ENCODE peak calls at places on chromosomes 12 and 14, in nine cellular contexts. Q, N, M, R, E, Z, W, K and A are unnamed samples. For H3K4me1 and H3K27me3, the result is how much of the 10 kb centered on the place peaks cover.

GRCh38 chr12:57552306-57552651 is 2.4 kb downstream of the KIF5A start:
- DNase-seq in Q (no peak), W (no peak), N (no peak), R (no peak), E (no peak), Z (no peak), K (no peak), M (no peak), A (no peak)

GRCh38 chr14:34718750-34719304 is 4.4 kb upstream of the CFL2 start:
- DNase-seq in E (no peak), R (no peak), N (no peak), Q (no peak), Z (no peak), W (no peak), K (no peak), M (no peak), A (no peak)

GRCh38 chr14:75459099-75459741 is 31.4 kb downstream of the JDP2 start:
- DNase-seq in Z (peak), E (no peak), M (no peak), W (no peak), N (no peak), R (no peak), K (peak), Q (no peak), A (no peak)

GRCh38 chr12:22535478-22535877 is 8.9 kb downstream of the C2CD5 start:
- DNase-seq in K (no peak), E (no peak), Q (no peak), Z (no peak), W (no peak), R (no peak), N (peak), M (no peak), A (no peak)

GRCh38 chr12:13126494-13126893 is 23.0 kb upstream of the GSG1 start:
- DNase-seq in Q (no peak), Z (no peak), N (no peak), K (no peak), M (no peak), R (no peak), E (no peak), W (no peak), A (no peak)

GRCh38 chr14:92004062-92004461 is 35.8 kb downstream of the TRIP11 start:
- DNase-seq in K (no peak), Z (no peak), W (no peak), M (no peak), N (no peak), Q (no peak), E (no peak), R (no peak), A (no peak)

GRCh38 chr12:120468846-120469449 is 600 bp downstream of the SRSF9 start:
- DNase-seq in E (no peak), K (peak), Z (peak), R (peak), M (peak), Q (peak), N (no peak), W (peak), A (peak)

GRCh38 chr14:36420288-36420687 is 99.7 kb downstream of the NKX2-1 start:
- DNase-seq in R (no peak), N (no peak), Z (no peak), Q (no peak), M (no peak), W (no peak), E (no peak), K (no peak), A (no peak)

GRCh38 chr12:112919131-112919530 is 12.4 kb downstream of the OAS1 start:
- DNase-seq in K (no peak), N (no peak), M (no peak), W (no peak), R (no peak), Q (no peak), E (no peak), Z (no peak), A (no peak)

GRCh38 chr14:65318636-65319506 is 93.7 kb upstream of the FUT8 start:
- DNase-seq in N (no peak), E (no peak), W (no peak), K (no peak), R (peak), Q (no peak), Z (no peak), M (no peak), A (no peak)

GRCh38 chr14:45212231-45212630 is 40.8 kb downstream of the MIS18BP1 start:
- DNase-seq in N (no peak), Q (no peak), M (no peak), Z (no peak), K (no peak), R (no peak), W (no peak), E (peak), A (no peak)

GRCh38 chr14:28746247-28746646 is 20.3 kb upstream of the FOXG1 start:
- DNase-seq in Z (no peak), Q (no peak), W (no peak), N (no peak), E (no peak), K (no peak), M (no peak), R (no peak), A (no peak)

GRCh38 chr12:51218607-51219161 is 822 bp upstream of the POU6F1 start:
- DNase-seq in M (no peak), R (no peak), Q (no peak), E (peak), Z (peak), K (peak), N (no peak), W (no peak), A (peak)

GRCh38 chr12:123058980-123059379 is 78.5 kb downstream of the ARL6IP4 start:
- DNase-seq in Z (no peak), M (no peak), N (no peak), Q (peak), K (peak), W (no peak), E (no peak), R (peak), A (no peak)

GRCh38 chr14:60250318-60251035 is 1.5 kb downstream of the PPM1A start:
- DNase-seq in K (no peak), Q (no peak), E (no peak), W (no peak), Z (no peak), M (no peak), N (no peak), R (peak), A (no peak)

GRCh38 chr12:124630791-124631313 is 63.4 kb upstream of the NCOR2 start:
- DNase-seq in K (no peak), Q (no peak), R (no peak), Z (no peak), N (no peak), W (no peak), E (no peak), M (no peak), A (no peak)

GRCh38 chr14:104291123-104292000 is 153.0 kb downstream of the KIF26A start:
- DNase-seq in K (peak), Q (peak), M (peak), Z (peak), W (no peak), R (no peak), N (no peak), E (peak), A (no peak)

GRCh38 chr14:67619446-67620216 is at the start of gene ARG2:
- DNase-seq in Q (peak), E (peak), W (peak), K (peak), M (peak), Z (peak), N (peak), R (peak), A (peak)

GRCh38 chr12:92992041-92992440 is 62.9 kb upstream of the EEA1 start:
- DNase-seq in Q (no peak), K (no peak), E (no peak), Z (no peak), N (no peak), R (peak), M (no peak), W (no peak), A (no peak)

GRCh38 chr14:28651148-28651547 is 115.4 kb upstream of the FOXG1 start:
- DNase-seq in K (no peak), R (peak), Z (no peak), M (no peak), Q (no peak), W (no peak), N (no peak), E (no peak), A (no peak)

GRCh38 chr14:91911474-91912032 is 35.9 kb downstream of the FBLN5 start:
- DNase-seq in Q (no peak), R (peak), N (peak), E (peak), Z (no peak), M (no peak), W (no peak), K (no peak), A (peak)

GRCh38 chr12:88111074-88111652 is 30.7 kb downstream of the CEP290 start:
- DNase-seq in E (no peak), Z (no peak), W (no peak), M (no peak), R (peak), N (peak), K (no peak), Q (no peak), A (no peak)

GRCh38 chr12:14621821-14622220 is 54.1 kb upstream of the PLBD1 start:
- DNase-seq in Q (no peak), N (no peak), Z (no peak), M (no peak), E (no peak), R (no peak), W (no peak), K (no peak), A (no peak)

GRCh38 chr12:11067514-11067913 is 5.4 kb upstream of the TAS2R46 start:
- DNase-seq in Q (no peak), N (no peak), M (no peak), K (peak), R (peak), Z (no peak), W (peak), E (no peak), A (no peak)

GRCh38 chr14:86673523-86673969 is 1143.6 kb downstream of the FLRT2 start:
- DNase-seq in E (no peak), Q (no peak), M (no peak), K (no peak), Z (no peak), W (no peak), N (no peak), R (no peak), A (peak)

GRCh38 chr12:100716658-100716948 is 78.0 kb upstream of the ANO4 start:
- DNase-seq in K (peak), N (no peak), Z (no peak), Q (no peak), M (no peak), R (no peak), E (no peak), W (no peak), A (no peak)
- H3K4me3 ChIP-seq in K (no peak), N (no peak), Z (no peak), Q (no peak), M (peak), R (peak), E (no peak), W (no peak), A (no peak)

GRCh38 chr12:6736754-6737153 is 12.9 kb downstream of the COPS7A start:
- DNase-seq in N (no peak), W (no peak), E (no peak), R (no peak), K (no peak), Q (no peak), M (no peak), Z (no peak), A (no peak)
- H3K4me1 ChIP-seq in N (under half), W (under half), E (under half), R (under half), K (under half), Q (under half), M (under half), Z (under half), A (under half)

GRCh38 chr12:48002179-48002601 is 2.1 kb downstream of the COL2A1 start:
- DNase-seq in K (no peak), N (no peak), M (no peak), Q (no peak), E (peak), W (no peak), Z (no peak), R (peak), A (no peak)
- H3K27me3 ChIP-seq in K (under half), N (half or more), M (under half), Q (half or more), E (under half), W (under half), Z (half or more), R (half or more), A (under half)

DNA sequence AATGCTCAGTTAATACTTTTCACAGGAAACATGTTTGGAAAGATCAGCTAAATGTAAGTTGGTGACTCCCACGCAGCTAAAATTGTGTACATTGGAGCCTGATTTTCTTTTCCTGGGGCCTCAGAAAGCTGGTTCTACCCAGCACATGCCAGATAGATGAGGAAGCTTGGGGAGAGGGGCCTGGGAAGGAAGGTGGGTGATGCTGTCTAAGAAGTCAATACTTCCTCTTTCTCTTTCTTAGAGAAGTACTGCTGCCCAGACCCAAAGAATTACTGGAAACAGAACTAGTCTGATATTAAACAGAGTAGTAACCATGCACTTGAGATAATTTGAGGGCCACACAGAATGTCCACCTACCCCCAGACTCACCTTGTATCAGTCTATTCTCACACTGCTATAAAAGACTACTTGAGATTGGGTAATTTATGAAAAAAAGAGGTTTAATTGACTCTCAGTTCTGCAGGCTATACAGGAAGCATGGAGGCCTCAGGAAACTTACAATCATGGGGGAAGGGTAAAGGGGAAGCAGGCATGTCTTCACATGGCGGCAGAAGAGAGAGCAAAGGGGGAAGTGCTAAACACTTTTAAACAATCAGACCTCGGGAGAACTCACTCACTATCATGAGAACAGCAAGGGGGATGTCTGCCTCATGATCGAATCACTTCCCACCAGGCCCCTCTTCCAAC is 123.3 kb upstream of the MED13L start:
- DNase-seq in K (no peak), Z (no peak), N (no peak), Q (no peak), W (no peak), M (no peak), R (no peak), E (no peak), A (no peak)
- H3K4me3 ChIP-seq in K (no peak), Z (no peak), N (no peak), Q (no peak), W (no peak), M (no peak), R (no peak), E (no peak), A (no peak)

GRCh38 chr12:132320767-132321211 is 8.6 kb downstream of the GALNT9 start:
- DNase-seq in W (no peak), Q (no peak), M (no peak), R (no peak), Z (peak), K (peak), E (no peak), N (no peak), A (no peak)

GRCh38 chr12:132318618-132319033 is 10.8 kb downstream of the GALNT9 start:
- DNase-seq in R (no peak), K (no peak), Q (no peak), N (no peak), E (no peak), W (no peak), Z (peak), M (no peak), A (no peak)

GRCh38 chr12:132318135-132318534 is 11.3 kb downstream of the GALNT9 start:
- DNase-seq in E (no peak), M (no peak), W (no peak), Q (no peak), Z (peak), R (no peak), K (no peak), N (no peak), A (no peak)

GRCh38 chr12:132319991-132320570 is 9.3 kb downstream of the GALNT9 start:
- DNase-seq in M (no peak), R (no peak), W (no peak), E (no peak), K (peak), Q (no peak), N (no peak), Z (peak), A (no peak)

GRCh38 chr12:132319359-132319950 is 9.9 kb downstream of the GALNT9 start:
- DNase-seq in W (no peak), N (no peak), K (peak), M (no peak), R (no peak), Q (no peak), E (no peak), Z (peak), A (no peak)
- H3K4me1 ChIP-seq in W (under half), N (under half), K (under half), M (under half), R (under half), Q (under half), E (under half), Z (under half), A (under half)

GRCh38 chr12:114434341-114434740 is 28.4 kb upstream of the TBX5 start:
- DNase-seq in E (no peak), R (no peak), Z (no peak), N (no peak), Q (no peak), K (no peak), W (no peak), M (no peak), A (no peak)

GRCh38 chr12:114425031-114425626 is 19.2 kb upstream of the TBX5 start:
- DNase-seq in R (no peak), N (no peak), E (no peak), W (no peak), Z (no peak), K (no peak), M (no peak), Q (no peak), A (no peak)

GRCh38 chr12:114430306-114430705 is 24.4 kb upstream of the TBX5 start:
- DNase-seq in W (no peak), K (no peak), Z (no peak), E (no peak), Q (no peak), M (no peak), R (peak), N (no peak), A (no peak)
- H3K27me3 ChIP-seq in W (under half), K (under half), Z (under half), E (under half), Q (under half), M (under half), R (under half), N (under half), A (under half)

GRCh38 chr14:103125098-103126070 is 2.1 kb downstream of the TNFAIP2 start:
- DNase-seq in R (no peak), M (no peak), Q (no peak), E (no peak), N (no peak), K (peak), W (peak), Z (no peak), A (no peak)
- H3K4me3 ChIP-seq in R (peak), M (no peak), Q (no peak), E (no peak), N (no peak), K (no peak), W (no peak), Z (peak), A (no peak)

DNA sequence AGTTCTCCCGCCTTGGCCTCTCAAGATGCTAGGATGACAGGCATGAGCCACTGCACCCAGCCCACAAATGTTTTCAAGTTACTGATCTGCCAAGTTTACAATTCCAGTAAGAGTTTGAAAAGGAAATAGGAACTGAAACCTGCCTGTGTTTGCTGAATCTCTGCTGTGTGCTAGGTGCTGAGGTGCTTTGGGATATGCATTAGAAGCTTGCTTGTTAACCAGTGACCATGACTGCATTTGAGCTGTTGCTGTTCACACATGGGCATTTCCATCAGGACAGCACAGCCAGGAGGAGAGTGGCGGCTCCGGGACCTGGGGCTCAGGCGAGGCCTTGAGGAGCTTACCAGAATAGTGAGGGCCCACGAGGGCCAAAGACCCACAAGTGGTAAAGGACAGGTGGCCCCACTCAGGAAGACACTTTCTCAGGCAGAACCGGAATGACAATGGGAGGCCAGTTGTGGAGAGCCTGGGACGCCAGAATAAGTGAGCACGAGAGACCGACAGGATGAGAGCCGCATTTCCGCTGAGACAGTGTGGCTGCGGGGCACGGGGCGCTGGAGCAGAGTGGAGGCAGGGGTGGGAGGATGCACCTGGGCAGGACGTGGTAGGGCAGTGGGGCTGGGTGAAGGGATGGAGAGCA is 54.5 kb upstream of the MMP17 start:
- DNase-seq in Q (no peak), M (no peak), Z (no peak), E (no peak), K (no peak), N (no peak), R (no peak), W (no peak), A (no peak)
- H3K4me1 ChIP-seq in Q (under half), M (under half), Z (under half), E (under half), K (under half), N (under half), R (under half), W (under half), A (under half)

GRCh38 chr14:90109858-90110257 is 48.1 kb downstream of the KCNK13 start:
- DNase-seq in R (no peak), K (no peak), M (no peak), W (no peak), Q (no peak), N (no peak), Z (no peak), E (no peak), A (no peak)
- H3K27me3 ChIP-seq in R (under half), K (under half), M (under half), W (under half), Q (under half), N (under half), Z (under half), E (under half), A (under half)